ENCODE peak calls at places on chromosome 13, in six cellular contexts. F is upper lobe of right lung, I is PC-3, W is neural progenitor cell, N is thyroid gland, G is SK-N-SH. V is an unnamed sample.
A peak's percentile ranks its signal among the peaks of the same experiment; 100 is the strongest.

GRCh38 chr13:78722700-78723099 is 63.7 kb upstream of the OBI1 start:
- DNase-seq in F (no peak), I (no peak), W (no peak), N (no peak), G (no peak), V (no peak)

GRCh38 chr13:37068962-37069361 is 9.5 kb upstream of the SUPT20H start:
- DNase-seq in F (no peak), I (peak; percentile 25), W (no peak), N (no peak), G (peak; percentile 21), V (no peak)

GRCh38 chr13:39787086-39787487 is 131.6 kb downstream of the COG6 start:
- DNase-seq in F (no peak), I (no peak), W (peak; percentile 62), N (no peak), G (no peak), V (no peak)

GRCh38 chr13:99422556-99423220 is 78.6 kb upstream of the TM9SF2 start:
- DNase-seq in F (no peak), I (no peak), W (no peak), N (no peak), G (no peak), V (no peak)

GRCh38 chr13:99335603-99336002 is 28.4 kb upstream of the GPR183 start:
- DNase-seq in F (no peak), I (no peak), W (no peak), N (no peak), G (no peak), V (no peak)

GRCh38 chr13:40666905-40667621 is 622 bp upstream of the FOXO1 start:
- DNase-seq in F (peak; percentile 89), I (peak; percentile 16), W (peak; percentile 84), N (peak; percentile 49), G (peak; percentile 86), V (peak; percentile 65)

GRCh38 chr13:26624572-26624971 is 67.1 kb downstream of the WASF3 start:
- DNase-seq in F (no peak), I (no peak), W (no peak), N (no peak), G (no peak), V (no peak)

GRCh38 chr13:51942189-51942588 is 69.1 kb downstream of the ATP7B start:
- DNase-seq in F (no peak), I (peak; percentile 54), W (no peak), N (no peak), G (no peak), V (no peak)

GRCh38 chr13:24502567-24503375 is 9.8 kb downstream of the PARP4 start:
- DNase-seq in F (no peak), I (peak; percentile 92), W (peak; percentile 62), N (peak; percentile 50), G (no peak), V (peak; percentile 41)

GRCh38 chr13:41186481-41186880 is 7.9 kb downstream of the KBTBD7 start:
- DNase-seq in F (no peak), I (no peak), W (no peak), N (no peak), G (no peak), V (no peak)

GRCh38 chr13:60591348-60591747 is 194.3 kb downstream of the TDRD3 start:
- DNase-seq in F (no peak), I (peak; percentile 62), W (no peak), N (no peak), G (no peak), V (no peak)

GRCh38 chr13:94309997-94310842 is 169.3 kb downstream of the DCT start:
- DNase-seq in F (no peak), I (peak; percentile 79), W (no peak), N (no peak), G (no peak), V (no peak)

GRCh38 chr13:81639984-81640582 is 1299.2 kb upstream of the SPRY2 start:
- DNase-seq in F (no peak), I (peak; percentile 56), W (peak; percentile 7), N (peak; percentile 3), G (peak; percentile 8), V (no peak)

GRCh38 chr13:28128030-28128429 is 10.3 kb upstream of the PAN3 start:
- DNase-seq in F (no peak), I (no peak), W (no peak), N (peak; percentile 19), G (no peak), V (no peak)

GRCh38 chr13:35393886-35394285 is 82.6 kb downstream of the MAB21L1 start:
- DNase-seq in F (no peak), I (no peak), W (no peak), N (no peak), G (no peak), V (no peak)

GRCh38 chr13:61777281-61777680 is 361.6 kb upstream of the PCDH20 start:
- DNase-seq in F (no peak), I (no peak), W (peak; percentile 19), N (peak; percentile 5), G (peak; percentile 22), V (no peak)

GRCh38 chr13:33281951-33282595 is 3.5 kb downstream of the STARD13 start:
- DNase-seq in F (no peak), I (peak; percentile 76), W (no peak), N (no peak), G (no peak), V (no peak)

GRCh38 chr13:29594710-29595379 is 643 bp downstream of the SLC7A1 start:
- DNase-seq in F (peak; percentile 90), I (peak; percentile 47), W (peak; percentile 57), N (peak; percentile 58), G (peak; percentile 78), V (peak; percentile 75)

GRCh38 chr13:99042851-99043250 is 65.0 kb upstream of the DOCK9 start:
- DNase-seq in F (no peak), I (no peak), W (no peak), N (no peak), G (no peak), V (no peak)

GRCh38 chr13:35140831-35141230 is 198.8 kb downstream of the NBEA start:
- DNase-seq in F (no peak), I (no peak), W (no peak), N (no peak), G (no peak), V (no peak)

GRCh38 chr13:61045197-61045596 is 370.5 kb downstream of the PCDH20 start:
- DNase-seq in F (no peak), I (no peak), W (no peak), N (no peak), G (no peak), V (no peak)

GRCh38 chr13:42895781-42896180 is 96.3 kb downstream of the EPSTI1 start:
- DNase-seq in F (no peak), I (no peak), W (no peak), N (no peak), G (no peak), V (no peak)

GRCh38 chr13:89432997-89433396 is 1761.8 kb downstream of the SLITRK5 start:
- DNase-seq in F (no peak), I (no peak), W (no peak), N (no peak), G (no peak), V (no peak)

GRCh38 chr13:40221460-40222201 is 444.8 kb downstream of the FOXO1 start:
- DNase-seq in F (no peak), I (peak; percentile 12), W (no peak), N (no peak), G (no peak), V (no peak)

GRCh38 chr13:32638739-32639138 is 52.5 kb downstream of the PDS5B start:
- DNase-seq in F (no peak), I (no peak), W (no peak), N (no peak), G (no peak), V (no peak)

GRCh38 chr13:109330941-109331340 is 455.4 kb downstream of the IRS2 start:
- DNase-seq in F (no peak), I (peak; percentile 7), W (no peak), N (no peak), G (no peak), V (no peak)

GRCh38 chr13:109330123-109330522 is 456.3 kb downstream of the IRS2 start:
- DNase-seq in F (no peak), I (no peak), W (no peak), N (no peak), G (no peak), V (no peak)

GRCh38 chr13:109333893-109334651 is 452.3 kb downstream of the IRS2 start:
- DNase-seq in F (no peak), I (no peak), W (no peak), N (no peak), G (peak; percentile 64), V (no peak)

GRCh38 chr13:109332501-109333499 is 453.6 kb downstream of the IRS2 start:
- DNase-seq in F (no peak), I (no peak), W (no peak), N (no peak), G (no peak), V (no peak)

DNA sequence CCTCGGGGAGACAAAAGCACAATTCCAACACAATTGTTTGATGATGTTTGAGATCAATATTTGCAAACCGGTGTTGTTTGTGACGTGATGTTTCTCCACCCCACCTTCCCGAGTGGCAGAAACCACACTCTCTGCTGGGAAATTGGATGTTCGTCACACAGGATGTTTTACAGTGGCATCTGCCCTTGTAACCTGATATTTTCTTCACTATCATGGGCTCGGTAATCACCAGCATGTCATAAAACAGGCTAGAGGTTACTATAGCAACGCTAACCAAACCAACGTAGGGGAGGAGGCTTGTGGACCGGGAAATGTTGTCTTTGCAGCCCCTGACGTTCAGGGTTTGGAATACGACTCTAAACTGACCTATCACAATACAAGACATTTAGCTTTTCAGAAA is 454.5 kb downstream of the IRS2 start:
- DNase-seq in F (no peak), I (peak; percentile 42), W (no peak), N (peak; percentile 16), G (peak; percentile 50), V (no peak)
- H3K27ac ChIP-seq in F (no peak overlapping the region), I (no peak overlapping the region), W (no peak overlapping the region), N (no peak overlapping the region), G (peak overlapping the region; percentile 100), V (no peak overlapping the region)

GRCh38 chr13:114146629-114147028 is 14.2 kb upstream of the RASA3 start:
- DNase-seq in F (peak; percentile 54), I (no peak), W (peak; percentile 51), N (no peak), G (peak; percentile 67), V (no peak)
- TF ChIP-seq CTCF in F (no peak), I (no peak), W (peak; percentile 39), N (no peak), G (peak; percentile 22), V (no peak)

GRCh38 chr13:50071399-50071798 is 56.2 kb downstream of the KCNRG start:
- DNase-seq in F (no peak), I (no peak), W (no peak), N (no peak), G (peak; percentile 10), V (no peak)
- H3K4me3 ChIP-seq in F (no peak overlapping the region), I (no peak overlapping the region), W (no peak overlapping the region), N (no peak overlapping the region), G (peak overlapping the region; percentile 6), V (peak overlapping the region; percentile 30)

GRCh38 chr13:48397744-48398143 is 15.2 kb downstream of the LPAR6 start:
- DNase-seq in F (no peak), I (no peak), W (no peak), N (no peak), G (no peak), V (no peak)

GRCh38 chr13:48400820-48401219 is 12.1 kb downstream of the LPAR6 start:
- DNase-seq in F (no peak), I (peak; percentile 59), W (no peak), N (no peak), G (no peak), V (no peak)

GRCh38 chr13:48401480-48401879 is 11.4 kb downstream of the LPAR6 start:
- DNase-seq in F (no peak), I (no peak), W (no peak), N (no peak), G (no peak), V (no peak)

GRCh38 chr13:48400090-48400694 is 12.7 kb downstream of the LPAR6 start:
- DNase-seq in F (no peak), I (peak; percentile 26), W (no peak), N (no peak), G (no peak), V (no peak)

GRCh38 chr13:48398450-48399095 is 14.3 kb downstream of the LPAR6 start:
- DNase-seq in F (no peak), I (no peak), W (no peak), N (no peak), G (no peak), V (no peak)
- H3K27ac ChIP-seq in F (peak overlapping the region; percentile 15), I (no peak overlapping the region), W (no peak overlapping the region), N (peak overlapping the region; percentile 49), G (peak overlapping the region; percentile 39), V (no peak overlapping the region)

V was measured in tibial artery.